ENCODE peak calls at places on chromosome 18, in ten cellular contexts. S is endothelial cell of umbilical vein, O is body of pancreas, B is cardiac muscle cell, R is spleen, T is suprapubic skin, C is left ventricle myocardium inferior, Q is epithelial cell of esophagus, P is fibroblast of lung, K is PC-9. L is an unnamed sample.
A peak's percentile ranks its signal among the peaks of the same experiment; 100 is the strongest.

GRCh38 chr18:71471963-71472725 is 1072.0 kb downstream of the CBLN2 start:
- DNase-seq in S (no peak), O (no peak), R (no peak), K (no peak), P (no peak), B (no peak), T (no peak), C (no peak), Q (no peak), L (no peak)

GRCh38 chr18:74652392-74652988 is 54.8 kb downstream of the ZNF407 start:
- DNase-seq in Q (peak; percentile 51), B (peak; percentile 67), O (no peak), R (no peak), P (peak; percentile 34), K (no peak), T (no peak), S (peak; percentile 81), C (no peak), L (no peak)

GRCh38 chr18:49111191-49111988 is 160.6 kb upstream of the SMAD7 start:
- DNase-seq in B (no peak), Q (no peak), C (no peak), P (peak; percentile 76), O (no peak), T (no peak), S (no peak), R (no peak), K (no peak), L (no peak)

GRCh38 chr18:58862851-58863538 is 1.7 kb upstream of the ZNF532 start:
- DNase-seq in P (peak; percentile 69), R (peak; percentile 82), O (no peak), K (peak; percentile 18), Q (peak; percentile 48), T (no peak), B (no peak), C (peak; percentile 41), S (peak; percentile 55), L (peak; percentile 27)

GRCh38 chr18:832085-832681 is 20.1 kb upstream of the YES1 start:
- DNase-seq in Q (no peak), T (no peak), P (no peak), C (peak; percentile 17), S (no peak), O (peak; percentile 18), K (no peak), R (peak; percentile 81), B (no peak), L (peak; percentile 32)

GRCh38 chr18:9741821-9742541 is 33.9 kb downstream of the RAB31 start:
- DNase-seq in B (peak; percentile 46), S (peak; percentile 38), R (peak; percentile 69), Q (peak; percentile 20), K (peak; percentile 29), O (no peak), P (no peak), T (peak; percentile 73), C (no peak), L (no peak)

GRCh38 chr18:24009651-24010333 is 4.8 kb upstream of the TTC39C start:
- DNase-seq in B (no peak), O (no peak), T (no peak), Q (no peak), P (no peak), C (no peak), K (no peak), R (no peak), S (no peak), L (no peak)

GRCh38 chr18:45920367-45920766 is 46.8 kb downstream of the EPG5 start:
- DNase-seq in K (peak; percentile 34), O (peak; percentile 93), S (peak; percentile 72), R (peak; percentile 83), Q (peak; percentile 87), C (peak; percentile 86), T (peak; percentile 76), B (peak; percentile 89), P (peak; percentile 68), L (peak; percentile 84)

GRCh38 chr18:22188551-22189267 is 19.3 kb downstream of the GATA6 start:
- DNase-seq in T (no peak), K (no peak), Q (no peak), R (no peak), B (peak; percentile 64), P (no peak), S (peak; percentile 51), C (peak; percentile 52), O (no peak), L (no peak)

GRCh38 chr18:22191346-22191710 is 21.9 kb downstream of the GATA6 start:
- DNase-seq in T (no peak), R (no peak), O (no peak), Q (no peak), C (no peak), K (no peak), P (peak; percentile 62), B (peak; percentile 64), S (no peak), L (no peak)

GRCh38 chr18:22191986-22192385 is 22.6 kb downstream of the GATA6 start:
- DNase-seq in Q (no peak), K (no peak), T (no peak), R (no peak), P (no peak), O (no peak), S (peak; percentile 80), C (no peak), B (peak; percentile 75), L (no peak)

GRCh38 chr18:22186484-22186971 is 17.1 kb downstream of the GATA6 start:
- DNase-seq in S (peak; percentile 40), B (no peak), C (no peak), K (no peak), T (no peak), R (no peak), O (no peak), P (peak; percentile 65), Q (peak; percentile 63), L (no peak)

DNA sequence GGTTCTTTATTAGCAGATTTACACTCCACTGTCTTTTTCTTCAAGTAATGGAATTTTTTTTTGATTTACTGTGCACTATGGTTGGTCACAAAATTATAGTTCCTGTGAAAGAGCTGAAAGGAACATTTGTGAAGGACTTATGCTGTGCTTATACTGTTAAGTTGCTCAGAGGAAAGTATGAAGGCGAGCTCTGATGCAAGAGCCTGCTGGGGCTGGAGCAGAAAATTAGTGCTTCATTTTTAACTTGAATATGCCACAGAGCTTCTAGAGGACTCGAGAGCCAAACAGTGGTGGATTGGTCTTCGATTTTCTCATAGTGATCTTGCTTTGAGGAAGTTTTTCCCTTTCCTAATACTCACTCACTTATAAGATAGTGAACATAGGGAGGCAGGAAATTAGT is 20.0 kb downstream of the GATA6 start:
- DNase-seq in B (peak; percentile 78), P (no peak), S (peak; percentile 46), K (no peak), O (no peak), Q (no peak), R (no peak), T (no peak), C (no peak), L (no peak)
- H3K4me3 ChIP-seq in B (no peak overlapping the region), P (no peak overlapping the region), S (no peak overlapping the region), K (no peak overlapping the region), O (no peak overlapping the region), Q (no peak overlapping the region), R (no peak overlapping the region), T (no peak overlapping the region), C (peak overlapping the region; percentile 49), L (peak overlapping the region; percentile 4)

DNA sequence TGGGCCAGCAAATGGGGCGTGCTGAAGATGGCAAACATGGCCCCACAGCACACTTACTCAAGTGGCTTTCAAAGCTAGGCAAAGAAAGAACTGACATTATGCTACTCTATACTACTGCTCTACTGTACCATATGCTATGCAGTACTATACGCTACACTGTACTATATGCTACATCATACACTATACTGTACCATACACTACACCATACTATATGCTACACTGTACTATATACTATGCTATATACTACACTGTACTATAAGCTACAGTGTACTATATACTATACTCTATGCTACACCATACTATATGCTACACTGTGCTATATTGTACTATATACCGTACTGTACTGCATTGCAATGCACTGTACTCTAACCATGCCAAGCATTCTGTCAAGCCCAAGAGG is 243.7 kb upstream of the TMEM200C start:
- DNase-seq in P (no peak), T (no peak), C (no peak), R (no peak), K (no peak), O (no peak), Q (no peak), B (no peak), S (no peak), L (no peak)
- TF ChIP-seq CTCF in P (no peak), T (no peak), C (no peak), R (no peak), K (no peak), O (no peak), Q (no peak), B (no peak), S (no peak), L (no peak)

DNA sequence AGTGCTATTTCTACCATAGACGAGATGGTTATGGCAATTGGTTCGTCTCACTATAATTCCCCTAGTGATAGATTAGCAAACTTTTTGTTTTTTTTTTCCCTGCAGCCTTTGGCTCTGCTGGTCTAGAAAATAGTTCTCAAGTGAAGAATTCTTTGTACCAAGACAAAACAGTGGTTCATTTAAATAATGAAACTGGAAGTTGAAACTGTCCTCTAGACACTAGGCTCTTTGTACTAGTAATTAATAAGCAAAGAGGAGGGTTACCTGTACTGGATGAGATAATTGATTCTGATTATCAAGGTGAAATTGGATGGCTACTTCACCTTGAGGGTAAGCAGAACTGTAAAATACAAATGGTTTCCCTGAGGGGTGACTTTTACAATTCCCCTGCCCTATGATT is 156.9 kb upstream of the DCC start:
- DNase-seq in C (no peak), Q (no peak), K (no peak), B (no peak), P (no peak), O (no peak), S (no peak), T (no peak), R (no peak), L (no peak)
- H3K4me3 ChIP-seq in C (no peak overlapping the region), Q (no peak overlapping the region), K (no peak overlapping the region), B (no peak overlapping the region), P (no peak overlapping the region), O (no peak overlapping the region), S (no peak overlapping the region), T (no peak overlapping the region), R (no peak overlapping the region), L (no peak overlapping the region)

GRCh38 chr18:31554776-31555175 is 36.9 kb upstream of the TTR start:
- DNase-seq in S (no peak), R (no peak), P (no peak), T (no peak), C (no peak), K (no peak), Q (no peak), O (no peak), B (no peak), L (no peak)

GRCh38 chr18:31557446-31557845 is 34.2 kb upstream of the TTR start:
- DNase-seq in P (no peak), B (no peak), O (no peak), Q (no peak), K (no peak), T (no peak), R (no peak), S (no peak), C (no peak), L (no peak)

GRCh38 chr18:31555971-31556747 is 35.5 kb upstream of the TTR start:
- DNase-seq in K (peak; percentile 31), P (peak; percentile 56), Q (peak; percentile 75), S (peak; percentile 82), C (no peak), T (no peak), R (no peak), B (peak; percentile 84), O (peak; percentile 52), L (no peak)

GRCh38 chr18:31551883-31552282 is 39.8 kb upstream of the TTR start:
- DNase-seq in B (no peak), S (no peak), K (no peak), C (no peak), O (no peak), P (no peak), Q (no peak), R (no peak), T (no peak), L (no peak)

GRCh38 chr18:31553800-31554199 is 37.9 kb upstream of the TTR start:
- DNase-seq in K (no peak), B (no peak), P (peak; percentile 4), T (no peak), S (no peak), Q (peak; percentile 18), O (no peak), C (no peak), R (no peak), L (no peak)
- TF ChIP-seq CTCF in K (no peak), B (no peak), P (no peak), T (no peak), S (peak; percentile 7), Q (peak; percentile 15), O (no peak), C (no peak), R (no peak), L (no peak)